ENCODE peak calls at places on chromosomes 7 and 10, in four cellular contexts. One of them, this sample, is unnamed.
A peak's percentile ranks its signal among the peaks of the same experiment; 100 is the strongest.

GRCh38 chr10:103154464-103155299 is 38.4 kb downstream of the NT5C2 start:
- DNase-seq in GM23248: peak; percentile 29
- DNase-seq in Caco-2: no peak
- DNase-seq in fibroblast of lung: peak; percentile 31
- DNase-seq in this sample: no peak

GRCh38 chr7:134613623-134614347 is 32.9 kb upstream of the BPGM start:
- DNase-seq in GM23248: peak; percentile 97
- DNase-seq in Caco-2: no peak
- DNase-seq in fibroblast of lung: peak; percentile 97
- DNase-seq in this sample: no peak

GRCh38 chr10:63391812-63392211 is 74.0 kb downstream of the JMJD1C start:
- DNase-seq in GM23248: no peak
- DNase-seq in Caco-2: no peak
- DNase-seq in fibroblast of lung: no peak
- DNase-seq in this sample: no peak

GRCh38 chr10:74968621-74969019 is 142.2 kb downstream of the KAT6B start:
- DNase-seq in GM23248: no peak
- DNase-seq in Caco-2: no peak
- DNase-seq in fibroblast of lung: no peak
- DNase-seq in this sample: no peak

GRCh38 chr7:151661556-151661955 is 141.9 kb upstream of the RHEB start:
- DNase-seq in GM23248: no peak
- DNase-seq in Caco-2: no peak
- DNase-seq in fibroblast of lung: no peak
- DNase-seq in this sample: no peak

GRCh38 chr7:156994417-156994816 is 16.0 kb downstream of the MNX1 start:
- DNase-seq in GM23248: no peak
- DNase-seq in Caco-2: no peak
- DNase-seq in fibroblast of lung: no peak
- DNase-seq in this sample: no peak

GRCh38 chr7:101363734-101364374 is 1.2 kb downstream of the COL26A1 start:
- DNase-seq in GM23248: peak; percentile 78
- DNase-seq in Caco-2: peak; percentile 75
- DNase-seq in fibroblast of lung: peak; percentile 64
- DNase-seq in this sample: no peak

GRCh38 chr10:60238408-60239100 is 151.1 kb downstream of the ANK3 start:
- DNase-seq in GM23248: peak; percentile 49
- DNase-seq in Caco-2: peak; percentile 68
- DNase-seq in fibroblast of lung: peak; percentile 84
- DNase-seq in this sample: no peak

GRCh38 chr7:11327633-11328032 is 354.0 kb downstream of the PHF14 start:
- DNase-seq in GM23248: no peak
- DNase-seq in Caco-2: no peak
- DNase-seq in fibroblast of lung: no peak
- DNase-seq in this sample: no peak

GRCh38 chr7:141220263-141220662 is 146.4 kb downstream of the TMEM178B start:
- DNase-seq in GM23248: no peak
- DNase-seq in Caco-2: no peak
- DNase-seq in fibroblast of lung: peak; percentile 9
- DNase-seq in this sample: no peak

GRCh38 chr10:30928742-30929141 is 102.9 kb downstream of the ZNF438 start:
- DNase-seq in GM23248: no peak
- DNase-seq in Caco-2: no peak
- DNase-seq in fibroblast of lung: no peak
- DNase-seq in this sample: no peak

GRCh38 chr10:31197886-31198285 is 121.1 kb upstream of the ZEB1 start:
- DNase-seq in GM23248: peak; percentile 64
- DNase-seq in Caco-2: no peak
- DNase-seq in fibroblast of lung: no peak
- DNase-seq in this sample: no peak

GRCh38 chr10:100670828-100671479 is 74.4 kb upstream of the PAX2 start:
- DNase-seq in GM23248: peak; percentile 53
- DNase-seq in Caco-2: no peak
- DNase-seq in fibroblast of lung: no peak
- DNase-seq in this sample: no peak

GRCh38 chr7:43112941-43113621 is 634 bp downstream of the HECW1 start:
- DNase-seq in GM23248: peak; percentile 86
- DNase-seq in Caco-2: no peak
- DNase-seq in fibroblast of lung: peak; percentile 63
- DNase-seq in this sample: peak; percentile 84

GRCh38 chr10:44424298-44424697 is 39.4 kb upstream of the CXCL12 start:
- DNase-seq in GM23248: no peak
- DNase-seq in Caco-2: no peak
- DNase-seq in fibroblast of lung: no peak
- DNase-seq in this sample: no peak

GRCh38 chr10:35639651-35640311 is 2.3 kb downstream of the FZD8 start:
- DNase-seq in GM23248: peak; percentile 60
- DNase-seq in Caco-2: no peak
- DNase-seq in fibroblast of lung: peak; percentile 33
- DNase-seq in this sample: no peak

GRCh38 chr10:71494980-71495381 is 98.3 kb downstream of the CDH23 start:
- DNase-seq in GM23248: no peak
- DNase-seq in Caco-2: no peak
- DNase-seq in fibroblast of lung: no peak
- DNase-seq in this sample: no peak

GRCh38 chr10:47031953-47032465 is 120.8 kb downstream of the PTPN20 start:
- DNase-seq in GM23248: peak; percentile 90
- DNase-seq in Caco-2: no peak
- DNase-seq in fibroblast of lung: no peak
- DNase-seq in this sample: no peak

GRCh38 chr10:106224676-106225075 is 939.8 kb downstream of the SORCS1 start:
- DNase-seq in GM23248: peak; percentile 54
- DNase-seq in Caco-2: no peak
- DNase-seq in fibroblast of lung: no peak
- DNase-seq in this sample: no peak

GRCh38 chr10:42177077-42177792 is 461.1 kb downstream of the ZNF33B start:
- DNase-seq in GM23248: no peak
- DNase-seq in Caco-2: no peak
- DNase-seq in fibroblast of lung: no peak
- DNase-seq in this sample: no peak

GRCh38 chr7:77791336-77791735 is 6.9 kb downstream of the TMEM60 start:
- DNase-seq in GM23248: no peak
- DNase-seq in Caco-2: no peak
- DNase-seq in fibroblast of lung: no peak
- DNase-seq in this sample: no peak

GRCh38 chr7:2860627-2861133 is 16.6 kb upstream of the GNA12 start:
- DNase-seq in GM23248: no peak
- DNase-seq in Caco-2: no peak
- DNase-seq in fibroblast of lung: no peak
- DNase-seq in this sample: no peak

GRCh38 chr10:124446830-124447740 is 2.8 kb downstream of the NKX1-2 start:
- DNase-seq in GM23248: no peak
- DNase-seq in Caco-2: no peak
- DNase-seq in fibroblast of lung: no peak
- DNase-seq in this sample: no peak

GRCh38 chr10:129511086-129511485 is 44.0 kb downstream of the MGMT start:
- DNase-seq in GM23248: no peak
- DNase-seq in Caco-2: no peak
- DNase-seq in fibroblast of lung: no peak
- DNase-seq in this sample: no peak

GRCh38 chr7:48006866-48007265 is 22.0 kb downstream of the SUN3 start:
- DNase-seq in GM23248: no peak
- DNase-seq in Caco-2: no peak
- DNase-seq in fibroblast of lung: no peak
- DNase-seq in this sample: no peak

GRCh38 chr7:151529842-151530241 is 10.1 kb upstream of the RHEB start:
- DNase-seq in GM23248: no peak
- DNase-seq in Caco-2: no peak
- DNase-seq in fibroblast of lung: no peak
- DNase-seq in this sample: no peak

GRCh38 chr10:22317121-22317370 is 858 bp downstream of the COMMD3 start:
- DNase-seq in GM23248: no peak
- DNase-seq in Caco-2: no peak
- DNase-seq in fibroblast of lung: no peak
- DNase-seq in this sample: no peak
- H3K27me3 ChIP-seq in GM23248: no peaks in the 10 kb centered on the region
- H3K27me3 ChIP-seq in Caco-2: no peaks in the 10 kb centered on the region
- H3K27me3 ChIP-seq in fibroblast of lung: peaks cover 2% of the 10 kb centered on the region
- H3K27me3 ChIP-seq in this sample: no peaks in the 10 kb centered on the region

GRCh38 chr7:116219288-116219687 is 8.9 kb downstream of the TES start:
- DNase-seq in GM23248: no peak
- DNase-seq in Caco-2: no peak
- DNase-seq in fibroblast of lung: no peak
- DNase-seq in this sample: no peak
- H3K4me1 ChIP-seq in GM23248: peaks cover 40% of the 10 kb centered on the region
- H3K4me1 ChIP-seq in Caco-2: peaks cover 23% of the 10 kb centered on the region
- H3K4me1 ChIP-seq in fibroblast of lung: peaks cover 6% of the 10 kb centered on the region
- H3K4me1 ChIP-seq in this sample: peaks cover 98% of the 10 kb centered on the region

GRCh38 chr10:114100848-114101741 is 57.4 kb downstream of the ADRB1 start:
- DNase-seq in GM23248: peak; percentile 57
- DNase-seq in Caco-2: no peak
- DNase-seq in fibroblast of lung: peak; percentile 26
- DNase-seq in this sample: no peak
- H3K4me3 ChIP-seq in GM23248: peak overlapping the region; percentile 66
- H3K4me3 ChIP-seq in Caco-2: peak overlapping the region; percentile 31
- H3K4me3 ChIP-seq in fibroblast of lung: peak overlapping the region; percentile 38
- H3K4me3 ChIP-seq in this sample: peak overlapping the region; percentile 54

GRCh38 chr7:128936798-128937197 is 929 bp upstream of the IRF5 start:
- DNase-seq in GM23248: no peak
- DNase-seq in Caco-2: no peak
- DNase-seq in fibroblast of lung: no peak
- DNase-seq in this sample: no peak
- H3K27me3 ChIP-seq in GM23248: peaks cover 37% of the 10 kb centered on the region
- H3K27me3 ChIP-seq in Caco-2: no peaks in the 10 kb centered on the region
- H3K27me3 ChIP-seq in fibroblast of lung: peaks cover 36% of the 10 kb centered on the region
- H3K27me3 ChIP-seq in this sample: peaks cover 16% of the 10 kb centered on the region

GRCh38 chr10:34179280-34179679 is 635.8 kb downstream of the PARD3 start:
- DNase-seq in GM23248: no peak
- DNase-seq in Caco-2: no peak
- DNase-seq in fibroblast of lung: no peak
- DNase-seq in this sample: no peak

GRCh38 chr10:34183397-34183796 is 631.7 kb downstream of the PARD3 start:
- DNase-seq in GM23248: no peak
- DNase-seq in Caco-2: no peak
- DNase-seq in fibroblast of lung: no peak
- DNase-seq in this sample: no peak

GRCh38 chr10:34178756-34179155 is 636.3 kb downstream of the PARD3 start:
- DNase-seq in GM23248: no peak
- DNase-seq in Caco-2: no peak
- DNase-seq in fibroblast of lung: no peak
- DNase-seq in this sample: no peak

GRCh38 chr10:34180749-34181148 is 634.3 kb downstream of the PARD3 start:
- DNase-seq in GM23248: no peak
- DNase-seq in Caco-2: no peak
- DNase-seq in fibroblast of lung: no peak
- DNase-seq in this sample: no peak

GRCh38 chr10:34181545-34182300 is 633.4 kb downstream of the PARD3 start:
- DNase-seq in GM23248: peak; percentile 50
- DNase-seq in Caco-2: no peak
- DNase-seq in fibroblast of lung: peak; percentile 85
- DNase-seq in this sample: no peak
- H3K4me1 ChIP-seq in GM23248: no peaks in the 10 kb centered on the region
- H3K4me1 ChIP-seq in Caco-2: peaks cover 20% of the 10 kb centered on the region
- H3K4me1 ChIP-seq in fibroblast of lung: peaks cover 5% of the 10 kb centered on the region
- H3K4me1 ChIP-seq in this sample: peaks cover 54% of the 10 kb centered on the region

This sample was measured in esophagus muscularis mucosa.